ENCODE peak calls at places on chromosomes 5 and 9, in seven cellular contexts. I is stimulated activated CD8-positive, alpha-beta memory T cell treated with anti-CD3 and anti-CD28 coated beads, Interleukin-2, amount 100 ng/mL, for 1 hour; E is NCI-H510A treated with DMSO at 0.1 percent for 48 hours; U is spleen; R is epithelial cell of prostate; K is effector memory CD4-positive, alpha-beta T cell; H is D721Med. Z is an unnamed sample.

GRCh38 chr5:11596657-11597071 is 307.6 kb downstream of the CTNND2 start:
- DNase-seq in R (no peak), I (no peak), U (no peak), E (no peak), H (no peak), K (no peak), Z (no peak)

GRCh38 chr9:97632406-97632991 is 669 bp downstream of the TSTD2 start:
- DNase-seq in E (peak; percentile 92), U (peak; percentile 86), R (no peak), K (no peak), H (no peak), I (no peak), Z (peak; percentile 87)

GRCh38 chr5:122559676-122560075 is 215.2 kb upstream of the SNX2 start:
- DNase-seq in R (no peak), E (no peak), U (no peak), I (no peak), K (no peak), H (no peak), Z (no peak)

GRCh38 chr5:84683594-84683993 is 298.9 kb upstream of the EDIL3 start:
- DNase-seq in I (no peak), E (no peak), U (no peak), R (no peak), K (no peak), H (no peak), Z (no peak)

GRCh38 chr5:151751091-151751490 is 7.3 kb downstream of the ATOX1 start:
- DNase-seq in I (no peak), H (no peak), R (no peak), K (no peak), U (no peak), E (no peak), Z (no peak)

GRCh38 chr5:125326114-125326513 is 579.7 kb upstream of the ZNF608 start:
- DNase-seq in U (no peak), K (no peak), E (peak; percentile 74), R (no peak), H (no peak), I (no peak), Z (no peak)

GRCh38 chr5:86546582-86546981 is 71.2 kb upstream of the COX7C start:
- DNase-seq in H (no peak), R (no peak), K (no peak), E (no peak), U (no peak), I (no peak), Z (no peak)

GRCh38 chr5:132428811-132429440 is 59.4 kb downstream of the SLC22A5 start:
- DNase-seq in E (no peak), K (no peak), H (no peak), R (no peak), U (peak; percentile 54), I (no peak), Z (no peak)

GRCh38 chr5:132059043-132059695 is 1.3 kb upstream of the IL3 start:
- DNase-seq in K (peak; percentile 34), R (no peak), E (no peak), U (peak; percentile 59), H (no peak), I (no peak), Z (peak; percentile 62)

GRCh38 chr9:133511607-133512006 is 13.2 kb downstream of the MYMK start:
- DNase-seq in R (no peak), U (no peak), I (no peak), H (no peak), E (no peak), K (no peak), Z (no peak)

Z was measured in posterior vena cava.